ENCODE peak calls at places on chromosome 14, in five cellular contexts. C is neural progenitor cell, H is fibroblast of lung, M is GM23248, L is HepG2. K is an unnamed sample.

GRCh38 chr14:97331526-97331925 is 534.3 kb downstream of the VRK1 start:
- DNase-seq in H (no peak), M (no peak), L (no peak), C (no peak), K (no peak)

GRCh38 chr14:92582706-92583452 is 69.3 kb downstream of the RIN3 start:
- DNase-seq in C (no peak), M (no peak), H (no peak), L (no peak), K (no peak)

GRCh38 chr14:54617467-54617866 is 50.5 kb downstream of the SAMD4A start:
- DNase-seq in M (peak), L (no peak), C (no peak), H (peak), K (no peak)

GRCh38 chr14:68688872-68689371 is 103.9 kb downstream of the ZFP36L1 start:
- DNase-seq in H (peak), M (peak), L (no peak), C (peak), K (peak)

GRCh38 chr14:46250113-46250703 is 401.4 kb downstream of the RPL10L start:
- DNase-seq in L (peak), M (peak), C (peak), H (peak), K (no peak)

GRCh38 chr14:73237219-73237785 is at the start of gene PAPLN:
- DNase-seq in H (peak), L (no peak), M (peak), C (peak), K (no peak)

GRCh38 chr14:54474232-54474793 is 14.5 kb downstream of the GMFB start:
- DNase-seq in H (no peak), C (no peak), L (no peak), M (no peak), K (peak)

GRCh38 chr14:98694541-98694940 is 577.5 kb downstream of the BCL11B start:
- DNase-seq in M (no peak), L (no peak), H (no peak), C (no peak), K (no peak)

GRCh38 chr14:67940894-67941455 is 121.4 kb downstream of the RAD51B start:
- DNase-seq in H (peak), C (peak), M (peak), L (no peak), K (peak)

GRCh38 chr14:68834816-68835215 is 41.9 kb upstream of the ZFP36L1 start:
- DNase-seq in H (no peak), M (no peak), L (no peak), C (no peak), K (no peak)

DNA sequence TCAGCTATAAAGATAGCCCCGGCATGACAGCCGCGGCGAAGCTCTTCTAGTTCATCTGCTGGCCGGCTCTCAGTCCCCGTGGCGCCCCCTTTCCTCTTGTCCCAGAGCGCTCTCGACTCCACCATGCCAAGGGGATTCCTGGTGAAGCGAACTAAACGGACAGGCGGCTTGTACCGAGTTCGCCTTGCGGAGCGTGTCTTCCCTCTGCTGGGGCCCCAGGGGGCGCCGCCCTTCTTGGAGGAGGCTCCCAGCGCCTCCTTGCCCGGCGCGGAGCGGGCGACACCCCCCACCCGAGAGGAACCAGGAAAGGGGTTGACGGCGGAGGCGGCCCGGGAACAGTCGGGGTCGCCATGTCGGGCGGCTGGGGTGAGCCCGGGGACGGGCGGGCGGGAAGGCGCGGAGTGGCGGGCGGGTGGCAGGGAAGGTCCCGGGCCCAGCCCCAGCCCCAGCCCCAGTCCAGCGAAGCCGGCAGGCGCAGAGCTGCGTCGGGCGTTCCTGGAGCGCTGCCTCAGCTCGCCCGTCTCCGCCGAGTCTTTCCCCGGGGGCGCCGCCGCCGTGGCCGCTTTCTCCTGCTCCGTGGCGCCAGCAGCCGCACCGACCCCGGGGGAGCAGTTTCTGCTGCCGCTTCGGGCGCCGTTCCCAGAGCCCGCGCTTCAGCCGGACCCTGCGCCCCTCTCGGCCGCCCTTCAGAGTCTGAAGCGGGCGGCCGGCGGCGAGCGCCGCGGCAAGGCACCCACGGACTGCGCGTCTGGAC is at the start of gene INSM2:
- DNase-seq in C (peak), L (no peak), M (peak), H (peak), K (no peak)
- TF ChIP-seq EZH2 in C (peak), L (no peak), M (peak), H (no peak), K (no peak)

DNA sequence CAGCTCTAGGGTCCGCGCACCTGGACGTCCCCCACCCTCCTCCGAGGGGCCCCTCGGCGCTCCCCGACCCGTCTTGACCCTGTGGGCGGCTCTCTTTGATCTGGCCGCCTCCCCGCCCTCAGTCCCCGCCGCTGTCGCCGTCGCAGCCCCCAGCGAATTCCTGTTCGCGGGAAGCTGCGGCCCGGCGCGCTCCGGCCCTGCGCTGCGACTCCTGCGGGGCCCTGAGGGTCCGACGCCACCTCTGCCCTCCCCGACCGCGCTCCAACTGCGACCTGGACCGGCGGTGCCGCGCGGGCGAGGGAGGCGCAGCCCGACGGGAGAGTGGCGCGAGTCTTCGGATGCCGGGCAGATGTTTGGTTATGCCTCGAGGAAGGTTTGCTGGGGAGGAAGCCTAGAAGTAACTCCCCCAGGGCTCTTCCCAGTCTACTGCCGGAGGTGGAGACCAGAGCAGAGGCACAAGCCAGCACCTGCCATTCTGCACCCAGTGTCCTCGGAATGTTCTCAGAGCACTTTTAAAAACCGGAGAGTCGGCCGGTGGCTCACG is 440 bp upstream of the ISM2 start:
- DNase-seq in L (peak), M (peak), H (no peak), C (peak), K (no peak)
- TF ChIP-seq EZH2 in L (no peak), M (no peak), H (no peak), C (peak), K (no peak)

DNA sequence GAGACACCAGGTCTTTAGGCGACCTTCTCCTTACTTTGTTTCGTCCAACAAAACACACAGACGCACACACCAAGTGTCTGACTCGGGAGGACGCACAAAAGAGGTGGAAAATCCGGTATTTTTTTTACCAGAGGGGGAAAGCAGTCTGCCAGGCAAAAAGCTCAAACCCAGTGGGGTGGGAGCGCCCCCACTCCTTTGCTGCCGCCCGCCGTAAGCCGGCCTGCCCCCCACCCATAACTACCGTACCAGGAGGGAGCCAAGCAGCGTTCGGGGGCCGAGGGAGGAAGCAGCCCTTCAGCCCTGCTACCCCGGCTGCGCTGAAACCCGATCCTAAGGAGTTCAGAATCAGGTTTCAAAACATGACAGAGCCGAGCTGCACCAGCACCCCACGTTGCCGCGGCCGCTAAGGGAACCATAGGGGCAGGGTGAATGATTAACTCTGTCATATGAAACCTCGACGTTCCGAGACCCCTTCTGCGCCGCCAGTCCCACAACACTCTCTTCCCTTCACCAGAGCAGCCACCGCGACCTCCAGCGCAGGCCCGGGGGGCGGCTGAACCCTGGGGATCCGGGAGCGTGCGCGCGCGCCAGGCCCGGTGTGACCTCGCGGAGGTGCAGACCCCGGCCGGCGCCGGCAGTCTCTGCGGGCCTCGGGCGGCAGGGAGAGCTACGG is 1.9 kb downstream of the SIX4 start:
- DNase-seq in M (peak), H (peak), L (peak), C (peak), K (peak)
- TF ChIP-seq EZH2 in M (no peak), H (no peak), L (no peak), C (peak), K (no peak)

DNA sequence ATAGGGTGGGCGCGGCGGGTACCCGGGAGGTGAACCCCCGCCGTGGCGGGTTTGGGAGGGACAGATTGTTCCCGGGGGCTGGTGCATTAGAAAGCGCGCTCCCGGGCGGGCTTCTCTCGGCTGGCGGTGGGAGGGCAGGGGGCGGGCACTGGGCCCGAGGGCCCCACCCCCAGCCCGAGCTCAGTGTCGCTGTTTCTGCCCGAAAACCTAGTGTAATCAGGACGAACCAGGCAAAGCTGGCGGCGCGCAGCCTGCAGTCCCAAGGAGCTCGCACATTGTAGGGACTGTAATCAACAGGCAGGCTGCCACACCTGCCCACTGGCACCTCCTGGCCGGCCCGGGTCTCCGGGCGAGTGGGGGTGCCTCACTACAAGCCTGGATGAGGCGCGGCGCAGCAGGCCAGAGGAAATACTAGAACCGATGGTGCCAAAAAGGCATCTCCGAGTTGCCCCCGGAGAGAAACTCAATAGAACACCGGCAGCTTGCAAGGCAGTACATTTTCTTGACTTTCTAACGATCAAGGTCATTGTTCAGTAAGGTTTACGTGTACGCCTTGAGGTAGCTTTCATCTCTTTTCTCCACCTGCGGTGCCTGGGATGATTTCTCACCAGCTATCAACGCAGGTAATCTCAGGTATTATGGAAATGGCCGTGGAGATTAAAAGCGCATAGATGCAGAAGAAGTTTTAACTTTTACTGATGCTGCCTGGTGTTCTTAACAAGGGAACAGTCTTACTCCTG is 845 bp upstream of the SPTB start:
- DNase-seq in C (peak), M (peak), L (no peak), H (no peak), K (no peak)
- TF ChIP-seq EZH2 in C (peak), M (peak), L (no peak), H (peak), K (peak)

GRCh38 chr14:65632487-65632886 is 220.0 kb downstream of the FUT8 start:
- DNase-seq in C (no peak), L (no peak), M (no peak), H (no peak), K (no peak)

GRCh38 chr14:65623759-65624158 is 211.2 kb downstream of the FUT8 start:
- DNase-seq in H (no peak), C (no peak), M (no peak), L (no peak), K (no peak)

GRCh38 chr14:65631040-65631439 is 218.5 kb downstream of the FUT8 start:
- DNase-seq in C (no peak), H (no peak), L (no peak), M (no peak), K (no peak)

GRCh38 chr14:65627315-65627714 is 214.8 kb downstream of the FUT8 start:
- DNase-seq in L (no peak), C (no peak), M (no peak), H (no peak), K (no peak)

DNA sequence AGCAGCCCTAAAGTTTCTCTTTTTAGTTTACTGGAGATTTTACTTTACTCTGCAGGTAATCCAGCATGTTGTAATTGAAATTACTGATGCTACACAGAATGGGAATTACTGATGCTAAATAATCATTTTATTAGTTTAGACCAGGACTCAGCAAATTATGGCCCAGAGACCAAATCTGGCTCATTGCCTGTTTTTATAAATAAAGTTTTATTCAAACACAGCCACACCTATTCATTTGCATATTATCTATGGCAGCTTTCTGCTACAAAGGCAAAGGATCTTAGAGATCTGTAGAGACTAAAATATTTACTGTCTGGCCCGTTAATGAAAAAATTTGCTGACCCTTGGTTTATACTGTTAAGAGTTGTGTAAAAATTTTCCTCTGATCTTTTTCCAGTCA is 216.1 kb downstream of the FUT8 start:
- DNase-seq in C (no peak), H (no peak), L (no peak), M (no peak), K (no peak)
- TF ChIP-seq EZH2 in C (no peak), H (no peak), L (no peak), M (no peak), K (no peak)

GRCh38 chr14:100568998-100569733 is 18.1 kb downstream of the BEGAIN start:
- DNase-seq in H (no peak), L (no peak), M (peak), C (no peak), K (no peak)
- TF ChIP-seq EZH2 in H (peak), L (peak), M (peak), C (no peak), K (peak)

DNA sequence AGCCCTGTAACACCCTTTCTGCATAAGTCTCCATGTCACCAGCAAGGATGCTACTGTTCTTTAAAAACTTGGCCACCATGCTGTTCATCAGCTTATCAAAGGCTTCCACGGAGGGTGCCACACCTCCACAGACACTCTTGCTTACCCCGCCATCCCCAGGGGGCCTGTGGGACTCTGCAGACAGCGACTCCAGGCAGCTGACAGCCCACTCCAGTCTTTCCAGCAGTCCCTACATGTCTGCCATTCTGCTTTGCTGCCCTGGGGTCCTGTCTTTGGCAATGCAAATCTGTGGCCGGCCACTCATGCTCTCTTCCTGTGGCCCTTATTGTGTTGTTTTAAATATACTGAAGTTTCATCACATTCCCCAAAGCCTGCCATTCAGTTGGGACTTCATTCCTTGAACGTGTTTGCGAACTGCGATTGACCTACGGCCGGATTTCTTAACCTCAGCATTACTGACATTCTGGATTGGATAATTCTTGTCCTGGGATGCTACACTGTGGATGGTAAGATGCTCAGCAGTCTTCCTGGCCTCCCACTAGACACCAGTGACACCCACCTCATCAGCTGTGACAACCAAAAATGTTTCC is 125.6 kb downstream of the FOXN3 start:
- DNase-seq in H (no peak), L (no peak), C (no peak), M (no peak), K (no peak)
- TF ChIP-seq EZH2 in H (no peak), L (no peak), C (no peak), M (no peak), K (no peak)